ENCODE peak calls at places on chromosomes 3 and 15, in seven cellular contexts. One of them, this sample, is unnamed.

GRCh38 chr3:30162579-30162978 is 443.8 kb upstream of the TGFBR2 start:
- DNase-seq in substantia nigra: no peak
- DNase-seq in activated T-helper 1 cell treated with anti-CD3 and anti-CD28 coated beads, Interleukin-12 subunit alpha, Interleukin-12 subunit beta, Interleukin-2, Interleukin-4 antibody, amounts not matched to agents 30 ng/mL and 10 ng/mL and 1 ng/mL, durations not matched to agents 14 hours and 24 hours and 36 hours: no peak
- DNase-seq in left ventricle myocardium inferior: no peak
- DNase-seq in Ammon's horn: no peak
- DNase-seq in Peyer's patch: no peak
- DNase-seq in body of pancreas: no peak
- DNase-seq in this sample: no peak

GRCh38 chr3:115547207-115547606 is 76.1 kb upstream of the GAP43 start:
- DNase-seq in activated T-helper 1 cell treated with anti-CD3 and anti-CD28 coated beads, Interleukin-12 subunit alpha, Interleukin-12 subunit beta, Interleukin-2, Interleukin-4 antibody, amounts not matched to agents 30 ng/mL and 10 ng/mL and 1 ng/mL, durations not matched to agents 14 hours and 24 hours and 36 hours: no peak
- DNase-seq in substantia nigra: no peak
- DNase-seq in Ammon's horn: no peak
- DNase-seq in body of pancreas: no peak
- DNase-seq in Peyer's patch: no peak
- DNase-seq in left ventricle myocardium inferior: no peak
- DNase-seq in this sample: no peak

GRCh38 chr3:49602877-49603411 is 48.7 kb downstream of the BSN start:
- DNase-seq in Ammon's horn: no peak
- DNase-seq in activated T-helper 1 cell treated with anti-CD3 and anti-CD28 coated beads, Interleukin-12 subunit alpha, Interleukin-12 subunit beta, Interleukin-2, Interleukin-4 antibody, amounts not matched to agents 30 ng/mL and 10 ng/mL and 1 ng/mL, durations not matched to agents 14 hours and 24 hours and 36 hours: peak
- DNase-seq in Peyer's patch: no peak
- DNase-seq in substantia nigra: no peak
- DNase-seq in left ventricle myocardium inferior: no peak
- DNase-seq in body of pancreas: no peak
- DNase-seq in this sample: no peak

GRCh38 chr3:165466856-165467255 is 270.7 kb upstream of the SLITRK3 start:
- DNase-seq in left ventricle myocardium inferior: no peak
- DNase-seq in substantia nigra: no peak
- DNase-seq in activated T-helper 1 cell treated with anti-CD3 and anti-CD28 coated beads, Interleukin-12 subunit alpha, Interleukin-12 subunit beta, Interleukin-2, Interleukin-4 antibody, amounts not matched to agents 30 ng/mL and 10 ng/mL and 1 ng/mL, durations not matched to agents 14 hours and 24 hours and 36 hours: no peak
- DNase-seq in Ammon's horn: no peak
- DNase-seq in Peyer's patch: no peak
- DNase-seq in body of pancreas: no peak
- DNase-seq in this sample: no peak

GRCh38 chr15:52348056-52348745 is 52.6 kb upstream of the MYO5C start:
- DNase-seq in left ventricle myocardium inferior: no peak
- DNase-seq in Ammon's horn: no peak
- DNase-seq in body of pancreas: no peak
- DNase-seq in Peyer's patch: no peak
- DNase-seq in substantia nigra: no peak
- DNase-seq in activated T-helper 1 cell treated with anti-CD3 and anti-CD28 coated beads, Interleukin-12 subunit alpha, Interleukin-12 subunit beta, Interleukin-2, Interleukin-4 antibody, amounts not matched to agents 30 ng/mL and 10 ng/mL and 1 ng/mL, durations not matched to agents 14 hours and 24 hours and 36 hours: no peak
- DNase-seq in this sample: no peak

GRCh38 chr3:68972358-68972979 is 40.1 kb upstream of the TAFA4 start:
- DNase-seq in activated T-helper 1 cell treated with anti-CD3 and anti-CD28 coated beads, Interleukin-12 subunit alpha, Interleukin-12 subunit beta, Interleukin-2, Interleukin-4 antibody, amounts not matched to agents 30 ng/mL and 10 ng/mL and 1 ng/mL, durations not matched to agents 14 hours and 24 hours and 36 hours: no peak
- DNase-seq in left ventricle myocardium inferior: peak
- DNase-seq in Peyer's patch: no peak
- DNase-seq in body of pancreas: peak
- DNase-seq in Ammon's horn: peak
- DNase-seq in substantia nigra: peak
- DNase-seq in this sample: peak

GRCh38 chr3:58473275-58473674 is 18.6 kb upstream of the KCTD6 start:
- DNase-seq in activated T-helper 1 cell treated with anti-CD3 and anti-CD28 coated beads, Interleukin-12 subunit alpha, Interleukin-12 subunit beta, Interleukin-2, Interleukin-4 antibody, amounts not matched to agents 30 ng/mL and 10 ng/mL and 1 ng/mL, durations not matched to agents 14 hours and 24 hours and 36 hours: no peak
- DNase-seq in left ventricle myocardium inferior: no peak
- DNase-seq in Ammon's horn: no peak
- DNase-seq in body of pancreas: no peak
- DNase-seq in Peyer's patch: no peak
- DNase-seq in substantia nigra: no peak
- DNase-seq in this sample: no peak

GRCh38 chr3:44892689-44893088 is 18.3 kb downstream of the TGM4 start:
- DNase-seq in substantia nigra: no peak
- DNase-seq in body of pancreas: no peak
- DNase-seq in Ammon's horn: no peak
- DNase-seq in Peyer's patch: no peak
- DNase-seq in left ventricle myocardium inferior: no peak
- DNase-seq in activated T-helper 1 cell treated with anti-CD3 and anti-CD28 coated beads, Interleukin-12 subunit alpha, Interleukin-12 subunit beta, Interleukin-2, Interleukin-4 antibody, amounts not matched to agents 30 ng/mL and 10 ng/mL and 1 ng/mL, durations not matched to agents 14 hours and 24 hours and 36 hours: no peak
- DNase-seq in this sample: no peak

GRCh38 chr3:25155696-25156471 is 272.2 kb upstream of the RARB start:
- DNase-seq in Ammon's horn: peak
- DNase-seq in Peyer's patch: no peak
- DNase-seq in left ventricle myocardium inferior: no peak
- DNase-seq in activated T-helper 1 cell treated with anti-CD3 and anti-CD28 coated beads, Interleukin-12 subunit alpha, Interleukin-12 subunit beta, Interleukin-2, Interleukin-4 antibody, amounts not matched to agents 30 ng/mL and 10 ng/mL and 1 ng/mL, durations not matched to agents 14 hours and 24 hours and 36 hours: no peak
- DNase-seq in body of pancreas: no peak
- DNase-seq in substantia nigra: no peak
- DNase-seq in this sample: no peak

GRCh38 chr3:11034297-11035000 is 41.9 kb downstream of the SLC6A1 start:
- DNase-seq in Ammon's horn: no peak
- DNase-seq in Peyer's patch: no peak
- DNase-seq in activated T-helper 1 cell treated with anti-CD3 and anti-CD28 coated beads, Interleukin-12 subunit alpha, Interleukin-12 subunit beta, Interleukin-2, Interleukin-4 antibody, amounts not matched to agents 30 ng/mL and 10 ng/mL and 1 ng/mL, durations not matched to agents 14 hours and 24 hours and 36 hours: no peak
- DNase-seq in substantia nigra: no peak
- DNase-seq in left ventricle myocardium inferior: no peak
- DNase-seq in body of pancreas: no peak
- DNase-seq in this sample: no peak

GRCh38 chr15:28125673-28126651 is 26.8 kb upstream of the OCA2 start:
- DNase-seq in Ammon's horn: peak
- DNase-seq in Peyer's patch: no peak
- DNase-seq in activated T-helper 1 cell treated with anti-CD3 and anti-CD28 coated beads, Interleukin-12 subunit alpha, Interleukin-12 subunit beta, Interleukin-2, Interleukin-4 antibody, amounts not matched to agents 30 ng/mL and 10 ng/mL and 1 ng/mL, durations not matched to agents 14 hours and 24 hours and 36 hours: no peak
- DNase-seq in body of pancreas: no peak
- DNase-seq in left ventricle myocardium inferior: no peak
- DNase-seq in substantia nigra: no peak
- DNase-seq in this sample: no peak

GRCh38 chr3:99633887-99634558 is 4.4 kb upstream of the COL8A1 start:
- DNase-seq in Ammon's horn: no peak
- DNase-seq in Peyer's patch: no peak
- DNase-seq in left ventricle myocardium inferior: no peak
- DNase-seq in body of pancreas: no peak
- DNase-seq in activated T-helper 1 cell treated with anti-CD3 and anti-CD28 coated beads, Interleukin-12 subunit alpha, Interleukin-12 subunit beta, Interleukin-2, Interleukin-4 antibody, amounts not matched to agents 30 ng/mL and 10 ng/mL and 1 ng/mL, durations not matched to agents 14 hours and 24 hours and 36 hours: no peak
- DNase-seq in substantia nigra: no peak
- DNase-seq in this sample: no peak

GRCh38 chr15:65377105-65377975 is 462 bp downstream of the IGDCC3 start:
- DNase-seq in Peyer's patch: peak
- DNase-seq in left ventricle myocardium inferior: no peak
- DNase-seq in substantia nigra: peak
- DNase-seq in Ammon's horn: peak
- DNase-seq in activated T-helper 1 cell treated with anti-CD3 and anti-CD28 coated beads, Interleukin-12 subunit alpha, Interleukin-12 subunit beta, Interleukin-2, Interleukin-4 antibody, amounts not matched to agents 30 ng/mL and 10 ng/mL and 1 ng/mL, durations not matched to agents 14 hours and 24 hours and 36 hours: no peak
- DNase-seq in body of pancreas: no peak
- DNase-seq in this sample: no peak

GRCh38 chr3:186519021-186519658 is 25.0 kb downstream of the CRYGS start:
- DNase-seq in left ventricle myocardium inferior: no peak
- DNase-seq in substantia nigra: no peak
- DNase-seq in body of pancreas: no peak
- DNase-seq in Ammon's horn: no peak
- DNase-seq in Peyer's patch: no peak
- DNase-seq in activated T-helper 1 cell treated with anti-CD3 and anti-CD28 coated beads, Interleukin-12 subunit alpha, Interleukin-12 subunit beta, Interleukin-2, Interleukin-4 antibody, amounts not matched to agents 30 ng/mL and 10 ng/mL and 1 ng/mL, durations not matched to agents 14 hours and 24 hours and 36 hours: peak
- DNase-seq in this sample: no peak

GRCh38 chr15:88636039-88636438 is 2.8 kb upstream of the ISG20 start:
- DNase-seq in substantia nigra: no peak
- DNase-seq in left ventricle myocardium inferior: no peak
- DNase-seq in activated T-helper 1 cell treated with anti-CD3 and anti-CD28 coated beads, Interleukin-12 subunit alpha, Interleukin-12 subunit beta, Interleukin-2, Interleukin-4 antibody, amounts not matched to agents 30 ng/mL and 10 ng/mL and 1 ng/mL, durations not matched to agents 14 hours and 24 hours and 36 hours: peak
- DNase-seq in Ammon's horn: no peak
- DNase-seq in body of pancreas: peak
- DNase-seq in Peyer's patch: peak
- DNase-seq in this sample: no peak

GRCh38 chr15:86193716-86194408 is 114.2 kb downstream of the AGBL1 start:
- DNase-seq in Peyer's patch: no peak
- DNase-seq in left ventricle myocardium inferior: no peak
- DNase-seq in substantia nigra: no peak
- DNase-seq in body of pancreas: no peak
- DNase-seq in activated T-helper 1 cell treated with anti-CD3 and anti-CD28 coated beads, Interleukin-12 subunit alpha, Interleukin-12 subunit beta, Interleukin-2, Interleukin-4 antibody, amounts not matched to agents 30 ng/mL and 10 ng/mL and 1 ng/mL, durations not matched to agents 14 hours and 24 hours and 36 hours: no peak
- DNase-seq in Ammon's horn: no peak
- DNase-seq in this sample: no peak

GRCh38 chr3:143693506-143693905 is 154.8 kb downstream of the SLC9A9 start:
- DNase-seq in left ventricle myocardium inferior: no peak
- DNase-seq in body of pancreas: no peak
- DNase-seq in activated T-helper 1 cell treated with anti-CD3 and anti-CD28 coated beads, Interleukin-12 subunit alpha, Interleukin-12 subunit beta, Interleukin-2, Interleukin-4 antibody, amounts not matched to agents 30 ng/mL and 10 ng/mL and 1 ng/mL, durations not matched to agents 14 hours and 24 hours and 36 hours: no peak
- DNase-seq in Peyer's patch: no peak
- DNase-seq in substantia nigra: no peak
- DNase-seq in Ammon's horn: no peak
- DNase-seq in this sample: no peak

GRCh38 chr3:64440498-64440897 is 215.2 kb upstream of the PRICKLE2 start:
- DNase-seq in body of pancreas: peak
- DNase-seq in Peyer's patch: no peak
- DNase-seq in left ventricle myocardium inferior: no peak
- DNase-seq in activated T-helper 1 cell treated with anti-CD3 and anti-CD28 coated beads, Interleukin-12 subunit alpha, Interleukin-12 subunit beta, Interleukin-2, Interleukin-4 antibody, amounts not matched to agents 30 ng/mL and 10 ng/mL and 1 ng/mL, durations not matched to agents 14 hours and 24 hours and 36 hours: no peak
- DNase-seq in Ammon's horn: no peak
- DNase-seq in substantia nigra: no peak
- DNase-seq in this sample: no peak

GRCh38 chr15:99137111-99137546 is 32.2 kb downstream of the SYNM start:
- DNase-seq in Ammon's horn: no peak
- DNase-seq in activated T-helper 1 cell treated with anti-CD3 and anti-CD28 coated beads, Interleukin-12 subunit alpha, Interleukin-12 subunit beta, Interleukin-2, Interleukin-4 antibody, amounts not matched to agents 30 ng/mL and 10 ng/mL and 1 ng/mL, durations not matched to agents 14 hours and 24 hours and 36 hours: no peak
- DNase-seq in body of pancreas: no peak
- DNase-seq in substantia nigra: no peak
- DNase-seq in left ventricle myocardium inferior: no peak
- DNase-seq in Peyer's patch: no peak
- DNase-seq in this sample: no peak

GRCh38 chr15:36914962-36915808 is 185.2 kb downstream of the MEIS2 start:
- DNase-seq in activated T-helper 1 cell treated with anti-CD3 and anti-CD28 coated beads, Interleukin-12 subunit alpha, Interleukin-12 subunit beta, Interleukin-2, Interleukin-4 antibody, amounts not matched to agents 30 ng/mL and 10 ng/mL and 1 ng/mL, durations not matched to agents 14 hours and 24 hours and 36 hours: no peak
- DNase-seq in Peyer's patch: no peak
- DNase-seq in Ammon's horn: no peak
- DNase-seq in body of pancreas: no peak
- DNase-seq in left ventricle myocardium inferior: no peak
- DNase-seq in substantia nigra: no peak
- DNase-seq in this sample: no peak

GRCh38 chr15:51688863-51689262 is 7.6 kb downstream of the SCG3 start:
- DNase-seq in Ammon's horn: no peak
- DNase-seq in body of pancreas: no peak
- DNase-seq in activated T-helper 1 cell treated with anti-CD3 and anti-CD28 coated beads, Interleukin-12 subunit alpha, Interleukin-12 subunit beta, Interleukin-2, Interleukin-4 antibody, amounts not matched to agents 30 ng/mL and 10 ng/mL and 1 ng/mL, durations not matched to agents 14 hours and 24 hours and 36 hours: no peak
- DNase-seq in Peyer's patch: no peak
- DNase-seq in left ventricle myocardium inferior: no peak
- DNase-seq in substantia nigra: no peak
- DNase-seq in this sample: no peak